ENCODE peak calls at places on chromosomes 11 and 22, in four cellular contexts. One of them, this sample, is unnamed.

GRCh38 chr11:17651681-17652080 is 67.7 kb upstream of the MYOD1 start:
- DNase-seq in SK-N-SH: no peak
- DNase-seq in HepG2: no peak
- DNase-seq in H1: no peak
- DNase-seq in this sample: no peak

GRCh38 chr11:58561394-58562102 is 14.1 kb downstream of the LPXN start:
- DNase-seq in SK-N-SH: no peak
- DNase-seq in HepG2: peak; percentile 77
- DNase-seq in H1: no peak
- DNase-seq in this sample: no peak

GRCh38 chr11:61281581-61282250 is 13.4 kb downstream of the VWCE start:
- DNase-seq in SK-N-SH: peak; percentile 93
- DNase-seq in HepG2: no peak
- DNase-seq in H1: peak; percentile 62
- DNase-seq in this sample: no peak

GRCh38 chr11:15233386-15233785 is 118.7 kb downstream of the INSC start:
- DNase-seq in SK-N-SH: no peak
- DNase-seq in HepG2: no peak
- DNase-seq in H1: no peak
- DNase-seq in this sample: no peak

GRCh38 chr11:86787018-86787417 is 13.3 kb upstream of the PRSS23 start:
- DNase-seq in SK-N-SH: no peak
- DNase-seq in HepG2: no peak
- DNase-seq in H1: no peak
- DNase-seq in this sample: no peak

GRCh38 chr11:75655619-75656018 is 13.2 kb downstream of the MAP6 start:
- DNase-seq in SK-N-SH: no peak
- DNase-seq in HepG2: no peak
- DNase-seq in H1: no peak
- DNase-seq in this sample: no peak

GRCh38 chr11:96340555-96340885 is 2.5 kb downstream of the MAML2 start:
- DNase-seq in SK-N-SH: no peak
- DNase-seq in HepG2: no peak
- DNase-seq in H1: no peak
- DNase-seq in this sample: no peak

GRCh38 chr11:126492331-126492730 is 136.8 kb downstream of the ST3GAL4 start:
- DNase-seq in SK-N-SH: no peak
- DNase-seq in HepG2: no peak
- DNase-seq in H1: no peak
- DNase-seq in this sample: no peak

GRCh38 chr11:66100272-66101037 is 30.4 kb downstream of the PACS1 start:
- DNase-seq in SK-N-SH: peak; percentile 32
- DNase-seq in HepG2: no peak
- DNase-seq in H1: no peak
- DNase-seq in this sample: peak; percentile 86

GRCh38 chr22:31944700-31945477 is 554 bp downstream of the YWHAH start:
- DNase-seq in SK-N-SH: peak; percentile 82
- DNase-seq in HepG2: no peak
- DNase-seq in H1: no peak
- DNase-seq in this sample: no peak

GRCh38 chr11:27991731-27992130 is 116.2 kb downstream of the KIF18A start:
- DNase-seq in SK-N-SH: no peak
- DNase-seq in HepG2: peak; percentile 33
- DNase-seq in H1: no peak
- DNase-seq in this sample: no peak

GRCh38 chr11:70669871-70670683 is 271.7 kb downstream of the CTTN start:
- DNase-seq in SK-N-SH: peak; percentile 59
- DNase-seq in HepG2: no peak
- DNase-seq in H1: no peak
- DNase-seq in this sample: no peak

GRCh38 chr11:112728288-112728687 is 232.9 kb upstream of the NCAM1 start:
- DNase-seq in SK-N-SH: no peak
- DNase-seq in HepG2: no peak
- DNase-seq in H1: no peak
- DNase-seq in this sample: no peak

GRCh38 chr11:56404393-56404792 is 8.1 kb upstream of the OR5AL1 start:
- DNase-seq in SK-N-SH: no peak
- DNase-seq in HepG2: no peak
- DNase-seq in H1: no peak
- DNase-seq in this sample: no peak

GRCh38 chr11:72085836-72086475 is 5.3 kb downstream of the LRRC51 start:
- DNase-seq in SK-N-SH: no peak
- DNase-seq in HepG2: no peak
- DNase-seq in H1: no peak
- DNase-seq in this sample: no peak

GRCh38 chr22:43853328-43853931 is 8.9 kb downstream of the SULT4A1 start:
- DNase-seq in SK-N-SH: no peak
- DNase-seq in HepG2: no peak
- DNase-seq in H1: no peak
- DNase-seq in this sample: no peak

GRCh38 chr22:26542831-26543230 is 30.6 kb upstream of the TFIP11 start:
- DNase-seq in SK-N-SH: no peak
- DNase-seq in HepG2: no peak
- DNase-seq in H1: no peak
- DNase-seq in this sample: peak; percentile 24

GRCh38 chr11:34565417-34566208 is 52.0 kb upstream of the ELF5 start:
- DNase-seq in SK-N-SH: peak; percentile 39
- DNase-seq in HepG2: peak; percentile 34
- DNase-seq in H1: peak; percentile 17
- DNase-seq in this sample: no peak

GRCh38 chr22:34966980-34967379 is 99.0 kb upstream of the ISX start:
- DNase-seq in SK-N-SH: no peak
- DNase-seq in HepG2: no peak
- DNase-seq in H1: no peak
- DNase-seq in this sample: no peak

GRCh38 chr11:110187731-110188130 is 94.5 kb downstream of the ZC3H12C start:
- DNase-seq in SK-N-SH: no peak
- DNase-seq in HepG2: no peak
- DNase-seq in H1: no peak
- DNase-seq in this sample: no peak

GRCh38 chr11:112613051-112613972 is 347.9 kb upstream of the NCAM1 start:
- DNase-seq in SK-N-SH: peak; percentile 74
- DNase-seq in HepG2: peak; percentile 23
- DNase-seq in H1: no peak
- DNase-seq in this sample: no peak

GRCh38 chr11:126817096-126817495 is 183.5 kb downstream of the KIRREL3 start:
- DNase-seq in SK-N-SH: no peak
- DNase-seq in HepG2: no peak
- DNase-seq in H1: no peak
- DNase-seq in this sample: no peak

GRCh38 chr11:97361812-97362378 is 972.1 kb downstream of the JRKL start:
- DNase-seq in SK-N-SH: no peak
- DNase-seq in HepG2: no peak
- DNase-seq in H1: no peak
- DNase-seq in this sample: no peak

GRCh38 chr22:41915035-41915782 is at the start of gene SHISA8:
- DNase-seq in SK-N-SH: peak; percentile 70
- DNase-seq in HepG2: no peak
- DNase-seq in H1: no peak
- DNase-seq in this sample: peak; percentile 20

GRCh38 chr11:35649984-35650383 is 12.6 kb upstream of the TRIM44 start:
- DNase-seq in SK-N-SH: no peak
- DNase-seq in HepG2: no peak
- DNase-seq in H1: no peak
- DNase-seq in this sample: no peak

GRCh38 chr11:69005183-69005630 is 7.8 kb downstream of the MRGPRF start:
- DNase-seq in SK-N-SH: no peak
- DNase-seq in HepG2: no peak
- DNase-seq in H1: no peak
- DNase-seq in this sample: no peak

GRCh38 chr11:35235944-35236666 is 97.1 kb downstream of the CD44 start:
- DNase-seq in SK-N-SH: no peak
- DNase-seq in HepG2: no peak
- DNase-seq in H1: no peak
- DNase-seq in this sample: no peak

GRCh38 chr22:46854125-46854870 is 91.8 kb downstream of the TBC1D22A start:
- DNase-seq in SK-N-SH: no peak
- DNase-seq in HepG2: no peak
- DNase-seq in H1: no peak
- DNase-seq in this sample: peak; percentile 89

GRCh38 chr11:113552271-113552670 is 77.1 kb upstream of the DRD2 start:
- DNase-seq in SK-N-SH: no peak
- DNase-seq in HepG2: no peak
- DNase-seq in H1: no peak
- DNase-seq in this sample: no peak

GRCh38 chr11:75431533-75432525 is 1.2 kb downstream of the KLHL35 start:
- DNase-seq in SK-N-SH: peak; percentile 55
- DNase-seq in HepG2: no peak
- DNase-seq in H1: no peak
- DNase-seq in this sample: no peak

GRCh38 chr11:10908215-10908990 is 50.5 kb upstream of the ZBED5 start:
- DNase-seq in SK-N-SH: no peak
- DNase-seq in HepG2: no peak
- DNase-seq in H1: no peak
- DNase-seq in this sample: no peak

GRCh38 chr11:118436639-118437045 is 350 bp downstream of the KMT2A start:
- DNase-seq in SK-N-SH: no peak
- DNase-seq in HepG2: no peak
- DNase-seq in H1: no peak
- DNase-seq in this sample: no peak

GRCh38 chr11:28289444-28289843 is 181.3 kb downstream of the METTL15 start:
- DNase-seq in SK-N-SH: no peak
- DNase-seq in HepG2: no peak
- DNase-seq in H1: no peak
- DNase-seq in this sample: no peak

GRCh38 chr11:17822021-17822781 is 87.6 kb downstream of the KCNC1 start:
- DNase-seq in SK-N-SH: no peak
- DNase-seq in HepG2: no peak
- DNase-seq in H1: no peak
- DNase-seq in this sample: no peak

GRCh38 chr22:40212126-40212525 is 34.4 kb downstream of the TNRC6B start:
- DNase-seq in SK-N-SH: no peak
- DNase-seq in HepG2: peak; percentile 44
- DNase-seq in H1: no peak
- DNase-seq in this sample: no peak

GRCh38 chr11:36265793-36266628 is 23.2 kb downstream of the COMMD9 start:
- DNase-seq in SK-N-SH: peak; percentile 81
- DNase-seq in HepG2: peak; percentile 16
- DNase-seq in H1: peak; percentile 69
- DNase-seq in this sample: peak; percentile 49

GRCh38 chr11:77322506-77322905 is 21.0 kb upstream of the GDPD4 start:
- DNase-seq in SK-N-SH: no peak
- DNase-seq in HepG2: no peak
- DNase-seq in H1: no peak
- DNase-seq in this sample: no peak

GRCh38 chr11:93268287-93269040 is 62.1 kb upstream of the DEUP1 start:
- DNase-seq in SK-N-SH: no peak
- DNase-seq in HepG2: no peak
- DNase-seq in H1: no peak
- DNase-seq in this sample: no peak

GRCh38 chr11:118792642-118793124 is 1.7 kb upstream of the DDX6 start:
- DNase-seq in SK-N-SH: peak; percentile 83
- DNase-seq in HepG2: peak; percentile 92
- DNase-seq in H1: peak; percentile 86
- DNase-seq in this sample: peak; percentile 95

GRCh38 chr11:12086271-12087074 is 23.9 kb upstream of the MICAL2 start:
- DNase-seq in SK-N-SH: no peak
- DNase-seq in HepG2: peak; percentile 37
- DNase-seq in H1: no peak
- DNase-seq in this sample: no peak
- TF ChIP-seq GABPA in SK-N-SH: peak; percentile 22
- TF ChIP-seq GABPA in HepG2: no peak
- TF ChIP-seq GABPA in H1: no peak
- TF ChIP-seq GABPA in this sample: no peak

DNA sequence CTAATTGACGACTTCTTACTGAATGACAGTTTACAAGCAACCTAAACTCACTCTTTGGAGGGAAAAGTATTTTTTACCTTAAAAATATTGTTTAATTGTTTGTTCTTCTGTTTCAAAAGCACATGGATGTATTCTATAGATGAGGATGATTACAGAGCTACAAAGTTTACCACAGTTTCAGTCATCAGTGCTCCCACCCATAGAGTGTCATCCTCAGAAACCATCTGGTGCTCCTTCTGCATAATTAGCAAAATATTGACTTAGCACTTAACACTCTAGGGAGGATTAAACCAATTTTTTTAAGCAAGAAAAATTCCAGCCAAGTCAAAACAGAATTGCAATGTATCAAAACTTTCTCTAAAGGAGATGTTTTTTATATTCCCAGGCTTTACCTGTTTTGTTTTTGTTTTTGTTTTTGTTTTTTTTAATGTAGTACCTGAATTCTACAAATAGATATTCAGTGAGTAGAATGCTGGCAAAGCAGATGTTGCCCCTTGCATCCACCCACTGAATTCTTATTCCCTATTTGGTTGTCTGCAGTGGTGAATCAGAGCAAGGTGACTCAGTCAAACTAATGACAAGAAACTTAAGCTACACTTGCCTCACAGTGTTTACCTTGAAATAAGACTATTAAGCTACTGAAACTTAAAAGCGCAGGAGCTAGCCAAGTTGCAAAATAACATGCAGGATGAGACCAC is 154.9 kb upstream of the SOX6 start:
- DNase-seq in SK-N-SH: no peak
- DNase-seq in HepG2: no peak
- DNase-seq in H1: no peak
- DNase-seq in this sample: no peak
- TF ChIP-seq GABPA in SK-N-SH: no peak
- TF ChIP-seq GABPA in HepG2: no peak
- TF ChIP-seq GABPA in H1: no peak
- TF ChIP-seq GABPA in this sample: no peak

GRCh38 chr11:31237819-31238771 is 131.4 kb downstream of the DCDC1 start:
- DNase-seq in SK-N-SH: no peak
- DNase-seq in HepG2: no peak
- DNase-seq in H1: peak; percentile 7
- DNase-seq in this sample: no peak

GRCh38 chr11:31236052-31236652 is 133.4 kb downstream of the DCDC1 start:
- DNase-seq in SK-N-SH: no peak
- DNase-seq in HepG2: no peak
- DNase-seq in H1: no peak
- DNase-seq in this sample: no peak

DNA sequence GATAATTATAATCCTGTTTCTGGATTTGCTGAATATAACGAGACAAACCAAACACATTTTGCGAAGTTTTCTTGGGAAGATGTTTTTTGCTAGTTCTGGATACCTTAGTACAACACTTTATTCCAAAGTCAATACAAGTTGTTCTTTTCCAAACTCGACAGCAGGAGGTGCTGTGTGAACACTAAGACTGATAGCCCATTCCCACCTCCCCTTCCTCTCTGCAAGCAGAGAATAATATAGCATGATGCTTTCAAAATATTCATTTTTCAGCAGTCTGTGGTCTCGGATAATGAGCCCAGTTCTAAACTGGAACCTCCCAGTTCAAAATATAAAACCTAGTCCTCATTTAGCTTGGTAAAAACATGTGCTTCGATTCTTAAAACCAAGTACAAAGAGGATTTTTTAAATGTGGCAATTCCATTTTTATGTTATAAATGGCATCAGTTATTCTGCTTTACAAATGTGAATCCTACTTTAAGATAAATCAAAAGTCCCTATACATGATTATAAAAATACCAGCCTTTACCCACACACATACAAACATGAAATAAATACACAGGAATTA is 129.1 kb downstream of the DCDC1 start:
- DNase-seq in SK-N-SH: peak; percentile 14
- DNase-seq in HepG2: peak; percentile 59
- DNase-seq in H1: no peak
- DNase-seq in this sample: peak; percentile 32
- TF ChIP-seq GABPA in SK-N-SH: no peak
- TF ChIP-seq GABPA in HepG2: no peak
- TF ChIP-seq GABPA in H1: no peak
- TF ChIP-seq GABPA in this sample: no peak

GRCh38 chr11:1199689-1200610 is 22.9 kb upstream of the MUC5B start:
- DNase-seq in SK-N-SH: peak; percentile 67
- DNase-seq in HepG2: no peak
- DNase-seq in H1: no peak
- DNase-seq in this sample: no peak
- TF ChIP-seq GABPA in SK-N-SH: no peak
- TF ChIP-seq GABPA in HepG2: no peak
- TF ChIP-seq GABPA in H1: no peak
- TF ChIP-seq GABPA in this sample: no peak

This sample was measured in HL-60.